ENCODE peak calls at places on chromosomes 7 and 10, in nine cellular contexts. C is PC-3, Z is AG04449, R is HL-60, T is GM23338, D is neural crest cell, H is neural progenitor cell, P is GM12865, U is fibroblast of the aortic adventitia. A is an unnamed sample.

GRCh38 chr10:79274279-79275104 is 72.8 kb upstream of the PPIF start:
- DNase-seq in P (no peak), Z (no peak), U (peak), D (no peak), H (no peak), C (no peak), T (no peak), R (peak), A (no peak)

GRCh38 chr10:79131730-79132644 is 63.2 kb downstream of the ZMIZ1 start:
- DNase-seq in P (no peak), D (no peak), T (no peak), R (no peak), U (no peak), C (no peak), H (no peak), Z (no peak), A (no peak)

GRCh38 chr7:49644402-49645166 is 128.9 kb upstream of the VWC2 start:
- DNase-seq in D (no peak), U (no peak), C (no peak), H (peak), P (no peak), T (peak), Z (no peak), R (no peak), A (no peak)

GRCh38 chr7:121016976-121017375 is 28.5 kb downstream of the CPED1 start:
- DNase-seq in T (no peak), D (no peak), C (peak), U (peak), H (no peak), R (no peak), P (no peak), Z (peak), A (no peak)

GRCh38 chr10:15236340-15236739 is 67.8 kb upstream of the NMT2 start:
- DNase-seq in Z (no peak), H (no peak), D (no peak), P (no peak), R (no peak), T (no peak), U (peak), C (no peak), A (no peak)

GRCh38 chr10:110947061-110947595 is 27.7 kb downstream of the SHOC2 start:
- DNase-seq in R (no peak), P (no peak), U (no peak), H (no peak), Z (peak), T (no peak), D (no peak), C (peak), A (no peak)

GRCh38 chr10:72218756-72219155 is 2.7 kb upstream of the ASCC1 start:
- DNase-seq in P (no peak), C (no peak), U (no peak), Z (no peak), T (no peak), R (no peak), D (no peak), H (no peak), A (no peak)

GRCh38 chr10:29949411-29950011 is 109.9 kb downstream of the JCAD start:
- DNase-seq in P (peak), D (no peak), C (peak), H (no peak), R (no peak), T (no peak), U (peak), Z (peak), A (peak)

GRCh38 chr7:67267914-67268313 is 271.3 kb downstream of the TYW1 start:
- DNase-seq in P (no peak), C (no peak), H (peak), R (no peak), T (no peak), U (no peak), Z (no peak), D (no peak), A (no peak)

GRCh38 chr10:48903151-48903550 is 36.5 kb downstream of the LRRC18 start:
- DNase-seq in P (no peak), C (no peak), D (no peak), U (no peak), Z (no peak), H (no peak), T (no peak), R (no peak), A (no peak)

GRCh38 chr7:117728858-117729257 is 144.4 kb downstream of the CTTNBP2 start:
- DNase-seq in R (no peak), D (no peak), Z (no peak), U (no peak), P (peak), T (no peak), C (no peak), H (peak), A (no peak)

GRCh38 chr7:79998343-79998742 is 136.3 kb upstream of the GNAI1 start:
- DNase-seq in P (no peak), U (peak), T (no peak), D (no peak), R (no peak), H (no peak), Z (no peak), C (no peak), A (no peak)

GRCh38 chr10:12539350-12540164 is 190.2 kb downstream of the CAMK1D start:
- DNase-seq in C (no peak), D (no peak), Z (no peak), H (no peak), U (peak), R (no peak), P (no peak), T (no peak), A (no peak)

GRCh38 chr10:74244097-74244685 is 93.2 kb downstream of the ADK start:
- DNase-seq in H (peak), D (no peak), Z (no peak), U (peak), C (peak), R (no peak), P (peak), T (peak), A (peak)

GRCh38 chr7:74203157-74203556 is 6.6 kb upstream of the LAT2 start:
- DNase-seq in U (peak), R (no peak), H (peak), C (peak), D (no peak), Z (no peak), P (peak), T (peak), A (no peak)

GRCh38 chr7:87013841-87014191 is 45.6 kb downstream of the ELAPOR2 start:
- DNase-seq in P (no peak), H (no peak), T (no peak), D (no peak), U (no peak), R (no peak), C (no peak), Z (no peak), A (no peak)
- TF ChIP-seq CTCF in P (no peak), H (no peak), T (peak), D (no peak), U (no peak), R (no peak), C (no peak), Z (no peak), A (no peak)

GRCh38 chr7:100874577-100875355 is at the start of gene SRRT:
- DNase-seq in P (peak), D (peak), T (peak), R (peak), C (peak), H (peak), Z (peak), U (peak), A (peak)
- TF ChIP-seq CTCF in P (peak), D (peak), T (no peak), R (no peak), C (no peak), H (peak), Z (peak), U (peak), A (no peak)

DNA sequence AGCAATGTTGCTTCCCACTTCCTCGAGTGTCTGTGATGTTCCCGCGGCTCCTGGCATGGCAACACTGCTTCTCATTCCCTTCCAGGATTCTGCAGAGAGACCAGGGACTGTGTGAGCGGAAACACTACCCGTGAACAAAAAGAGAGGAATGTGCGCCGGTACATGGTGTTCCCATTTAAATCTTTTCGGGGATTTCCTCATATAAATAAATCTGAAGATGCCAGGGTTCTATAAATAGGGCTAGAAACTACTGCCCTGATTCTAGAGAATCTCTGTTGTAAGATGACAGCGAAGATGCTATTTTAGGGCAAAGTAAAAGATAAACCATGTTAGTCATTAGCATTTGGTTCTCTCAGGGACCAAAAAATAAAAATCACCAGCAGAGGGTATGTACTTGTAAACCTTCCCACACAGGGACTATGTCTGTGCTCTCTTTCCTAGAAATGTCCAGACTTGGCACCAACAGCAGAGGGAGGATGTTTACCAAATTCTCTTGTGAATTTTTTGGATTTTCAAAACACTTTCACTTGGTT is 92.2 kb upstream of the DDC start:
- DNase-seq in C (no peak), U (peak), D (no peak), Z (peak), H (no peak), P (peak), T (no peak), R (no peak), A (no peak)
- TF ChIP-seq CTCF in C (no peak), U (peak), D (no peak), Z (no peak), H (no peak), P (no peak), T (no peak), R (no peak), A (peak)

GRCh38 chr10:76111986-76112825 is 680.8 kb downstream of the LRMDA start:
- DNase-seq in R (no peak), P (no peak), U (no peak), D (no peak), H (no peak), Z (no peak), C (no peak), T (peak), A (no peak)

GRCh38 chr10:76108563-76108962 is 677.1 kb downstream of the LRMDA start:
- DNase-seq in H (no peak), U (no peak), T (no peak), C (no peak), Z (no peak), R (no peak), P (no peak), D (no peak), A (no peak)

GRCh38 chr10:76111404-76111803 is 680.0 kb downstream of the LRMDA start:
- DNase-seq in T (no peak), D (no peak), R (no peak), C (no peak), Z (no peak), P (no peak), U (no peak), H (no peak), A (no peak)

GRCh38 chr10:76106611-76107010 is 675.2 kb downstream of the LRMDA start:
- DNase-seq in H (no peak), U (no peak), Z (no peak), P (no peak), R (no peak), D (no peak), T (no peak), C (no peak), A (no peak)
- TF ChIP-seq CTCF in H (no peak), U (no peak), Z (no peak), P (no peak), R (no peak), D (no peak), T (no peak), C (no peak), A (no peak)

DNA sequence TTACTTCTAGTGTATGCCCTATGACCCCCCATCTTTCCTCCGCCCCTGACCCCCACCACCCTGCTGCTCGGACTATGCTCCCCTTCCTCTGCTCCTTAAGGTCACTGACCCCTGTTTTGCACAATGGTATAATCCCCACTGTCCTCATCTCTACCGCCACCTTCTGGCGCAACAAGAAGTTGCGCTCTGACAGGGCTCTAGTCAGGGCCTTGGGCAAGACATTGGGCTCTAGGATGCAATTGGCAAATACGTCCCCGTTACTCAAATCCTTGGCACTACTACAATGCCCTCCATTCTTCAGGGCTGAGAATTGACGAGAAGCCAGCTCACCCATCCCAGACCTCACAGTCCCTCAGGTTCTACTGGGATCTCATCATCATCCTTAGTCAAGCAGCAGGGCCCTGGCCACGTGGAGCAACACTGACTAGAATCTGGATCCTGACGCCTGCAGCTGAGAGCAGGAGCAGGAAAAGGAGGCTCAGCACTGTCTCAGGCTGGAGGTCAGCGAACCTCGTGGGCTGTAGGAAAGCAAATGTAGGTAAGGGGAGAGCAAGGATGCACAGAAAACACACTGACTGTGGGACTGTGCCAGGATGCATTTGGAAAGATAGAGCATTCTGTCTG is 10.6 kb downstream of the LRIT2 start:
- DNase-seq in H (peak), T (peak), Z (no peak), C (peak), U (no peak), D (no peak), R (peak), P (peak), A (no peak)
- TF ChIP-seq CTCF in H (peak), T (peak), Z (peak), C (peak), U (peak), D (peak), R (peak), P (peak), A (no peak)

DNA sequence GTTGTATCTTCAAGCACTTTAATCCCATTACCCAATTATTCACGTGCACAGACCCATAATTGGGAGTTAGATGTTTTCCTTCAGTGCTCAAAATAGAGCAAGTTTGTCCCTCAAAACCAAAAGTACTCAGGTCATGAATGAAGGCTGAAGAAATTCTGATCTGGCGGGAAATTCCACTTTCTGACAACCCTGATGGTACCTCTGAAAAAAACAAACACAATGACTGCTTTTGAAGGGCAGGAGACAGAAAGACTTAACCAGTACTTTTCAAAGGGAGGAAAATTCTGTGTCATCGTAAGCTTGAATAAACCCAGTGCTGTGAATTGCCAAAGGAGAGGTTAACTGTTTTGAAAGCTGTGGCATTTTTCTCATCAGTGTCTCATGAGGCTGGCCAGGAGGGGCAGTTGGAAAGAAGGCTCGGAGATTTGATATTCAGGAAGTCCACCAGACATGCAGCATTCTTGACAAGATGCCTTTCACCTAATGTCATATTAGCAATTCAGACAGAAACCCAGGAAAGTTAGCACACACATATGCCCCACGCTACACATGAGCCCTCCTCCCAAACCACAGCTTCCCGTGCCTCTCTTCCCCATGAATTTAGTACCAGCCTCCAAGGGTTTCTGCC is 347.0 kb downstream of the KCNMA1 start:
- DNase-seq in Z (peak), D (no peak), C (peak), R (no peak), U (peak), T (no peak), H (no peak), P (peak), A (peak)
- TF ChIP-seq CTCF in Z (no peak), D (no peak), C (no peak), R (no peak), U (no peak), T (no peak), H (no peak), P (no peak), A (no peak)

GRCh38 chr7:106086062-106086461 is 26.1 kb downstream of the SYPL1 start:
- DNase-seq in T (no peak), H (no peak), P (no peak), D (no peak), Z (no peak), C (no peak), U (no peak), R (no peak), A (no peak)
- TF ChIP-seq CTCF in T (no peak), H (no peak), P (no peak), D (no peak), Z (no peak), C (no peak), U (no peak), R (no peak), A (no peak)